ENCODE peak calls at places on chromosome 9, in six cellular contexts. L is colonic mucosa, F is neural progenitor cell, D is SK-N-SH, I is HCT116, R is endothelial cell of umbilical vein. Q is an unnamed sample.

GRCh38 chr9:134521817-134522501 is 119.6 kb upstream of the COL5A1 start:
- DNase-seq in F (no peak), D (no peak), L (no peak), R (no peak), I (no peak), Q (no peak)

GRCh38 chr9:1171541-1171940 is 121.4 kb downstream of the DMRT2 start:
- DNase-seq in L (no peak), F (no peak), R (no peak), D (no peak), I (no peak), Q (no peak)

GRCh38 chr9:127927457-127928231 is 2.9 kb downstream of the PIP5KL1 start:
- DNase-seq in R (no peak), F (peak; percentile 86), D (no peak), L (peak; percentile 90), I (peak; percentile 77), Q (no peak)

GRCh38 chr9:109311731-109312130 is 9.1 kb downstream of the EPB41L4B start:
- DNase-seq in F (no peak), I (no peak), R (no peak), D (peak; percentile 69), L (no peak), Q (no peak)

GRCh38 chr9:124780757-124781151 is 3.8 kb downstream of the OLFML2A start:
- DNase-seq in F (no peak), I (no peak), L (no peak), R (no peak), D (no peak), Q (no peak)

GRCh38 chr9:78115073-78115472 is 83.5 kb upstream of the GNAQ start:
- DNase-seq in D (peak; percentile 12), R (no peak), I (no peak), L (no peak), F (peak; percentile 63), Q (no peak)

GRCh38 chr9:112041536-112042243 is 133.4 kb downstream of the SUSD1 start:
- DNase-seq in L (peak; percentile 17), I (peak; percentile 81), F (peak; percentile 55), R (peak; percentile 83), D (no peak), Q (peak; percentile 94)

GRCh38 chr9:6557883-6558282 is 87.6 kb downstream of the GLDC start:
- DNase-seq in F (peak; percentile 15), D (peak; percentile 69), R (peak; percentile 98), L (no peak), I (no peak), Q (no peak)

GRCh38 chr9:116208417-116209232 is 55.0 kb downstream of the PAPPA start:
- DNase-seq in I (no peak), L (no peak), F (no peak), D (no peak), R (no peak), Q (peak; percentile 27)

GRCh38 chr9:81096667-81097066 is 592.7 kb downstream of the TLE1 start:
- DNase-seq in D (no peak), R (no peak), I (no peak), L (no peak), F (no peak), Q (no peak)

GRCh38 chr9:117718085-117718484 is 13.9 kb downstream of the TLR4 start:
- DNase-seq in D (no peak), I (no peak), R (peak; percentile 54), F (no peak), L (no peak), Q (no peak)

GRCh38 chr9:124658165-124659017 is 112.7 kb downstream of the NR6A1 start:
- DNase-seq in L (peak; percentile 82), D (peak; percentile 76), R (peak; percentile 95), F (peak; percentile 87), I (peak; percentile 93), Q (peak; percentile 94)

GRCh38 chr9:101478444-101478843 is 42.9 kb upstream of the ALDOB start:
- DNase-seq in L (peak; percentile 42), D (no peak), I (no peak), R (no peak), F (no peak), Q (no peak)

GRCh38 chr9:109507421-109507838 is 9.3 kb upstream of the PTPN3 start:
- DNase-seq in L (no peak), F (no peak), D (no peak), R (peak; percentile 48), I (no peak), Q (peak; percentile 73)

GRCh38 chr9:109641079-109641659 is 138.8 kb upstream of the PALM2AKAP2 start:
- DNase-seq in I (no peak), R (no peak), L (no peak), D (no peak), F (no peak), Q (no peak)

GRCh38 chr9:135864447-135865049 is 42.8 kb downstream of the CAMSAP1 start:
- DNase-seq in D (peak; percentile 76), F (peak; percentile 68), I (peak; percentile 31), R (peak; percentile 51), L (peak; percentile 58), Q (peak; percentile 29)

GRCh38 chr9:129506041-129506440 is 114.9 kb downstream of the C9orf50 start:
- DNase-seq in L (no peak), D (no peak), F (no peak), I (no peak), R (no peak), Q (no peak)

GRCh38 chr9:89719202-89719601 is 114.4 kb downstream of the GADD45G start:
- DNase-seq in D (no peak), R (no peak), F (no peak), L (no peak), I (no peak), Q (no peak)

GRCh38 chr9:128358090-128358489 is 13.1 kb upstream of the URM1 start:
- DNase-seq in R (no peak), F (no peak), L (no peak), I (no peak), D (no peak), Q (no peak)

GRCh38 chr9:14661421-14662059 is 31.7 kb downstream of the ZDHHC21 start:
- DNase-seq in F (peak; percentile 22), D (peak; percentile 58), L (no peak), I (no peak), R (peak; percentile 73), Q (peak; percentile 15)

GRCh38 chr9:85377751-85378289 is 363.9 kb downstream of the AGTPBP1 start:
- DNase-seq in D (peak; percentile 63), I (no peak), F (no peak), R (no peak), L (no peak), Q (no peak)

DNA sequence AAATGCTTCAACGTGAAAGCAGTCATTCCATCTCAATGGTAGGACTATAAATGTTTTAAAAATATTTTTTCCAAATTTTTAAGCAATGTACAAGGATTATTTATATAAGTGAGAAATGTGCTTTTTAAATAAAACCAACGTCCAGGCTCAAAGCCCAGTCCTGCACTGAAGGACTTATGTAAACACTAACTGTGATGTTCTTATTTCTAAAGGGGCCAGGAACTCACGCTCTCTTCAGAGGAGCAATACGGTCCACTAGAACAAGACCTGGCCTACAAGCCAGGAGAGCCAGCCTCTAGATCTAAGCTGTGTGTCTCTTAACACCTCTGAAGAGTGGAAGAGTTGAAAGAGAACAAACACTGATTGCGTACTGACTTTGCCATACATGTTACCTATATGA is 12.1 kb downstream of the TTLL11 start:
- DNase-seq in D (no peak), F (no peak), L (no peak), R (no peak), I (no peak), Q (peak; percentile 81)
- TF ChIP-seq CTCF in D (no peak), F (no peak), L (no peak), R (no peak), I (no peak), Q (no peak)

DNA sequence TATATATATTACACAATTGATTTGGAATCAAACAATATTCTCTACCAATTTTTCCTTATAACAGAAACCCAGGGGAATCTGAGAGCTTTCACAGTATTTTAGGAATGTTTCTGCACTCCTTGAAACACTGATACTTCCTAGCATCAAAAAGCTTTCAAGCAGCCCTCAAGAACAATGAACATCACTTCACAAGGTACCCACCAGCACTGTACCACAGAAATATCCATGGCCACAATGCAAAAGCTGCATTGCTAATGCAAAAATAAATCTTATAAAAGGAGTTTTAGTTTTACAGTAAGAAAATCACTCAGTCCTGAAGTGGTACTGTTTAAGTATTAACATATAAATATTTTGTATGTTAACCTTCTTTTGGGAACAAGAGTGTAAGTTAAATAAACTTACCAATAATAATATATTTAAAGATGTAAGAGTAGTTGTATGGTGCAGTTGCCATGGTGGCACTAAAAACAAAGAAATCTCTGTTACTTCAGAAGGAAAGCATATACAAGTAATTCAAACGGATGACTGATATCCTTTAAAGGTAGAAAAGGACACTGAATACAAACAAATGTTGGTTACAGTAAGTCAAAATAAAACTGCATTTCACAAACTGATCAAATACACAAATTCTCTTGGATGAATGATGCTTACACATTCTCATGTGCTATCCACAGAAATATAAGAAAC is 8.6 kb downstream of the RAB14 start:
- DNase-seq in D (no peak), I (no peak), L (no peak), F (no peak), R (no peak), Q (peak; percentile 27)
- H3K9ac ChIP-seq in D (no peak overlapping the region), I (no peak overlapping the region), L (no peak overlapping the region), F (no peak overlapping the region), R (no peak overlapping the region), Q (no peak overlapping the region)

GRCh38 chr9:12935714-12936113 is 160.9 kb downstream of the LURAP1L start:
- DNase-seq in R (peak; percentile 59), D (no peak), L (no peak), F (no peak), I (no peak), Q (peak; percentile 69)

GRCh38 chr9:12934515-12935301 is 159.9 kb downstream of the LURAP1L start:
- DNase-seq in L (no peak), F (no peak), D (no peak), I (no peak), R (no peak), Q (no peak)

GRCh38 chr9:12933957-12934356 is 159.1 kb downstream of the LURAP1L start:
- DNase-seq in D (no peak), I (peak; percentile 56), R (peak; percentile 27), L (no peak), F (no peak), Q (peak; percentile 31)

DNA sequence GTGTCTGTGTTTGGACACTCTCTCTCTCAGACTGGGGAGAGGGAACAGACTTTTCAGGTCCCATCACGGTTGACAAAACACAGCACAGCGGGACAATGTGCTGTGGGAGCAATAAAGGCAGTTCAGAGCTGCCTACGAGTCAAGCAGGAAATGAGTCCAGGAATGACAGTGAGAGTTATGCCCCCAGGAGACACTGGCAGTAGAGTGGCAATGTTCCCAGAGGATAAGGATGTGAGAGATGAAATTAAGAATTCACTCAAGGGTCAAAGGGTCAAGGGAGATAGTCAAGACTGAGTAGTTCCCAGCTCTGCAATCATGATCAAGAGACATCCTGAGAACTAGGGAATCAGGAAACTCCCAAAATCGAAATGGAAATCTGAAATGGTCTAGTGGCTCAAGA is 156.1 kb downstream of the LURAP1L start:
- DNase-seq in L (no peak), F (no peak), D (peak; percentile 7), I (no peak), R (no peak), Q (no peak)
- H3K27ac ChIP-seq in L (no peak overlapping the region), F (no peak overlapping the region), D (no peak overlapping the region), I (no peak overlapping the region), R (no peak overlapping the region), Q (no peak overlapping the region)

DNA sequence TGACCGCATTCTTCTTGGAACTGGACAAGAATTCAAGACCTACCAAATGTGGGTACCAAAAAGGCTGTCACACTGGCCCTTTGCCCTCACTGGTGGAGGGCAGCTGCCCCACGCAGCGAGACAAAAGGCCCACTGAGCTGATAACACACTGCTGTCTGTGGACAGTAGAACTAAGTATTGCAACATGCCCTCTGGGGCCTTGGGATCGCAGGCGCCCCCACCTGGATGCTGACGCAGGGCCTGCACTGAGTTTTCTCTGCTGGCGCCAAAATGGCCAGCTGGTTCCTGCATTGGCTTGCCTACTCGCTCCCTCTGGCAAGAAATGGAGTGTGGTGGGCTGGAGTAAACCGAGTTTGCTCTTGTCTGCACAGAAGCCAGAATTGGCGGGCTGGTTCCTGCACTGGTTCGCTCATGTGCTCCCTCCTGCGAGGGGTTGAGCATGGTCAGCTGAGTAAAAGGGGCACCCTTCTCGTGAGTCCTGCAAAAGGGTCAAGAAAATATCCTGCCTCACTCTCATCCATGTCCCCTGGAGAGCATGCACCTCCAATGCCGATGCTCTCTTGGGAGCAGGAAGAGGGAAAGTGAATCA is 55.7 kb downstream of the NXNL2 start:
- DNase-seq in F (peak; percentile 18), R (no peak), L (no peak), I (no peak), D (no peak), Q (no peak)
- TF ChIP-seq CTCF in F (peak; percentile 41), R (no peak), L (no peak), I (peak; percentile 49), D (peak; percentile 16), Q (no peak)

Q was measured in fibroblast of lung.